ENCODE peak calls at places on chromosomes 7 and 10, in four cellular contexts. Q is occipital lobe, N is NCI-H524, E is NCI-H460. I is an unnamed sample.

GRCh38 chr10:36675458-36675880 is 449.9 kb upstream of the ANKRD30A start:
- DNase-seq in Q (no peak), N (no peak), E (peak), I (no peak)

GRCh38 chr7:111238891-111239290 is 148.0 kb downstream of the LRRN3 start:
- DNase-seq in Q (no peak), N (no peak), E (no peak), I (no peak)

GRCh38 chr7:149854611-149855367 is 16.6 kb downstream of the ZNF862 start:
- DNase-seq in Q (no peak), N (peak), E (no peak), I (peak)

GRCh38 chr10:75137533-75138438 is 26.3 kb downstream of the SAMD8 start:
- DNase-seq in Q (no peak), N (no peak), E (no peak), I (no peak)

GRCh38 chr7:20561908-20562307 is 53.6 kb upstream of the ABCB5 start:
- DNase-seq in Q (no peak), N (no peak), E (no peak), I (no peak)

GRCh38 chr7:12069757-12070156 is 141.3 kb upstream of the TMEM106B start:
- DNase-seq in Q (no peak), N (no peak), E (no peak), I (no peak)

GRCh38 chr7:101943889-101944605 is 126.6 kb downstream of the CUX1 start:
- DNase-seq in Q (no peak), N (no peak), E (no peak), I (no peak)

GRCh38 chr7:33716581-33717477 is 188.5 kb upstream of the BMPER start:
- DNase-seq in Q (no peak), N (peak), E (peak), I (no peak)

GRCh38 chr10:103818110-103818509 is 37.3 kb downstream of the SH3PXD2A start:
- DNase-seq in Q (no peak), N (no peak), E (no peak), I (no peak)

GRCh38 chr10:30917790-30918189 is 113.9 kb downstream of the ZNF438 start:
- DNase-seq in Q (no peak), N (no peak), E (no peak), I (no peak)

GRCh38 chr10:5147255-5147980 is 37.5 kb downstream of the AKR1C8 start:
- DNase-seq in Q (no peak), N (no peak), E (no peak), I (no peak)

GRCh38 chr10:103759100-103759781 is 96.1 kb downstream of the SH3PXD2A start:
- DNase-seq in Q (peak), N (no peak), E (no peak), I (peak)

GRCh38 chr7:128922496-128923410 is 12.2 kb upstream of the KCP start:
- DNase-seq in Q (no peak), N (no peak), E (no peak), I (no peak)

GRCh38 chr10:100939763-100940344 is 27.1 kb downstream of the SLF2 start:
- DNase-seq in Q (no peak), N (no peak), E (no peak), I (no peak)

GRCh38 chr10:111076682-111077661 is at the start of gene ADRA2A:
- DNase-seq in Q (peak), N (peak), E (no peak), I (no peak)

GRCh38 chr10:79904671-79905321 is 44.1 kb downstream of the SFTPD start:
- DNase-seq in Q (peak), N (peak), E (peak), I (peak)

I was measured in amygdala.